ENCODE peak calls at places on chromosomes 2 and 18, in five cellular contexts. O is CD4-positive, alpha-beta memory T cell; V is suprapubic skin; G is brain microvascular endothelial cell; N is CD8-positive, alpha-beta memory T cell. A is an unnamed sample.
A peak's percentile ranks its signal among the peaks of the same experiment; 100 is the strongest.

GRCh38 chr18:68298340-68298739 is 416.6 kb downstream of the TMX3 start:
- DNase-seq in O (no peak), V (no peak), G (no peak), N (no peak), A (no peak)

GRCh38 chr2:120540719-120541552 is 194.7 kb upstream of the GLI2 start:
- DNase-seq in O (no peak), V (no peak), G (no peak), N (no peak), A (no peak)

GRCh38 chr18:34658101-34658500 is 52.0 kb upstream of the DTNA start:
- DNase-seq in O (no peak), V (no peak), G (no peak), N (no peak), A (no peak)

GRCh38 chr2:134379722-134380121 is 125.8 kb downstream of the MGAT5 start:
- DNase-seq in O (no peak), V (no peak), G (no peak), N (no peak), A (no peak)

GRCh38 chr2:191748528-191749180 is 70.7 kb downstream of the NABP1 start:
- DNase-seq in O (no peak), V (no peak), G (no peak), N (no peak), A (no peak)

GRCh38 chr2:23605236-23605635 is 220.3 kb downstream of the KLHL29 start:
- DNase-seq in O (no peak), V (no peak), G (no peak), N (no peak), A (no peak)

GRCh38 chr18:35038029-35038428 is 3.2 kb upstream of the MAPRE2 start:
- DNase-seq in O (no peak), V (no peak), G (no peak), N (no peak), A (no peak)

GRCh38 chr2:110106642-110107041 is 9.0 kb downstream of the MALL start:
- DNase-seq in O (no peak), V (no peak), G (no peak), N (no peak), A (no peak)

GRCh38 chr2:237198144-237198900 is 112.6 kb downstream of the COPS8 start:
- DNase-seq in O (no peak), V (no peak), G (no peak), N (no peak), A (no peak)

GRCh38 chr18:67733094-67733493 is 216.6 kb upstream of the DSEL start:
- DNase-seq in O (no peak), V (no peak), G (peak; percentile 70), N (no peak), A (no peak)

GRCh38 chr2:240435457-240435954 is at the start of gene GPC1:
- DNase-seq in O (no peak), V (peak; percentile 67), G (peak; percentile 42), N (no peak), A (no peak)

GRCh38 chr2:206211657-206212255 is 52.1 kb downstream of the EEF1B2 start:
- DNase-seq in O (no peak), V (no peak), G (peak; percentile 25), N (no peak), A (no peak)

GRCh38 chr2:28643324-28643723 is 108.3 kb upstream of the PPP1CB start:
- DNase-seq in O (no peak), V (no peak), G (no peak), N (no peak), A (no peak)

GRCh38 chr2:233476083-233476410 is 90.5 kb downstream of the USP40 start:
- DNase-seq in O (no peak), V (no peak), G (no peak), N (no peak), A (no peak)

GRCh38 chr2:43218550-43219382 is 7.6 kb downstream of the ZFP36L2 start:
- DNase-seq in O (peak; percentile 92), V (peak; percentile 82), G (peak; percentile 4), N (peak; percentile 89), A (no peak)

GRCh38 chr2:158973111-158973510 is 4.7 kb downstream of the TANC1 start:
- DNase-seq in O (no peak), V (no peak), G (no peak), N (no peak), A (no peak)

GRCh38 chr2:15941483-15941853 is 1.1 kb downstream of the MYCN start:
- DNase-seq in O (no peak), V (peak; percentile 54), G (no peak), N (no peak), A (no peak)

GRCh38 chr18:44735071-44735470 is 54.4 kb downstream of the SETBP1 start:
- DNase-seq in O (no peak), V (no peak), G (no peak), N (no peak), A (no peak)

GRCh38 chr2:429575-430254 is 141.8 kb upstream of the ALKAL2 start:
- DNase-seq in O (peak; percentile 22), V (no peak), G (no peak), N (peak; percentile 20), A (no peak)

GRCh38 chr2:205689837-205690236 is 7.5 kb downstream of the NRP2 start:
- DNase-seq in O (no peak), V (no peak), G (no peak), N (no peak), A (no peak)

GRCh38 chr18:37935086-37935485 is 369.5 kb upstream of the CELF4 start:
- DNase-seq in O (no peak), V (no peak), G (no peak), N (no peak), A (no peak)

GRCh38 chr18:31513189-31513907 is 15.4 kb downstream of the DSG2 start:
- DNase-seq in O (no peak), V (no peak), G (peak; percentile 73), N (no peak), A (no peak)
- H3K27ac ChIP-seq in O (no peak overlapping the region), V (peak overlapping the region; percentile 60), G (peak overlapping the region; percentile 81), N (no peak overlapping the region), A (no peak overlapping the region)

GRCh38 chr18:79526468-79527460 is 131.0 kb downstream of the NFATC1 start:
- DNase-seq in O (no peak), V (no peak), G (no peak), N (no peak), A (no peak)

GRCh38 chr18:79527656-79528055 is 131.9 kb downstream of the NFATC1 start:
- DNase-seq in O (no peak), V (peak; percentile 63), G (no peak), N (no peak), A (no peak)

GRCh38 chr18:79524181-79525078 is 128.7 kb downstream of the NFATC1 start:
- DNase-seq in O (peak; percentile 52), V (no peak), G (no peak), N (peak; percentile 70), A (no peak)

GRCh38 chr18:79523738-79524180 is 128.0 kb downstream of the NFATC1 start:
- DNase-seq in O (peak; percentile 84), V (no peak), G (no peak), N (peak; percentile 90), A (no peak)

DNA sequence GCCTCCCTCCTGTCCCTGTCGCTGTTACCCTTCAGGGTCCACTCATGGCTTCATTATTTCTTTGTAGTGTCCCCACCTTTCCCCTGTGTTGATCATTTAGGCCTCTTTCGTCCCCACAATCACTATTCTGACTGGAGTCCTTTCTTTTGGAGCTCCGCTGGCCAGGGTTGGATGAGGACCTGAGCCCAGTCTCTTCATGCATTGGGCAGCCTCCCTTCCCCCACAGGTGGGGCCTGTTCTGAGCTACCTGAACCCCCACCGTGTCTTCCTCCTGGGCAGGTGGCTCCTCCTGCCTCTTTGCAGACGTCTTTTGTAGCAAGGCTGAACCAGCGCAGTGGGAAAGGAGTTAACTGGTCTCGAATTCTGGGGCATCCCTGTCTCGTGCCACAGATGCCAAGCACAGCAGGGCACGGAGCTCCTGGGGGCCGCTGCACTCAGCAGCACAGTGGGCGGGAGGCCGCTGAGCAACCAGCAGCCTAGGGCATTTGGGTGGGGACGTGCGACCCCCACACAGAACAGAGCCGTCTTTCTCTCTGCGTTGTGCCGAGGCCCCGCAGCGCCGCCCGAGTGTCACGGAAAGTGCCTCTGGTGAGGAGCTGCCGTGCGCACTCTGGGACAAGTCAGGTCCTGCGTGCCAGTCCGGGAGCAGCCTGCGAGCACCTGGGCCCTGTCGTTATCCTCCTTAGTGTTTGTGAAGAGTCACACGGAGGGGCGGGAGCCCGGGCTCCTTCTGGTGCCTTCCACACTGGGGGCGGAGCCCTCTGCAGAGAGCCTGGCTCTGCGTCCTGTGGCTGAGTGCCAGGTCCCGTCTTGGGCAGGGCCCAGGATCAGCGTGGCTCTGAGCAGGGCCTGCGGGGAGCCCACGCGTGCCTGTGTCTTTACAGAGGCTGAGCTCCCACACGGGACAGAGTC is 130.1 kb downstream of the NFATC1 start:
- DNase-seq in O (no peak), V (no peak), G (no peak), N (no peak), A (no peak)
- H3K27ac ChIP-seq in O (no peak overlapping the region), V (peak overlapping the region; percentile 50), G (no peak overlapping the region), N (no peak overlapping the region), A (no peak overlapping the region)

DNA sequence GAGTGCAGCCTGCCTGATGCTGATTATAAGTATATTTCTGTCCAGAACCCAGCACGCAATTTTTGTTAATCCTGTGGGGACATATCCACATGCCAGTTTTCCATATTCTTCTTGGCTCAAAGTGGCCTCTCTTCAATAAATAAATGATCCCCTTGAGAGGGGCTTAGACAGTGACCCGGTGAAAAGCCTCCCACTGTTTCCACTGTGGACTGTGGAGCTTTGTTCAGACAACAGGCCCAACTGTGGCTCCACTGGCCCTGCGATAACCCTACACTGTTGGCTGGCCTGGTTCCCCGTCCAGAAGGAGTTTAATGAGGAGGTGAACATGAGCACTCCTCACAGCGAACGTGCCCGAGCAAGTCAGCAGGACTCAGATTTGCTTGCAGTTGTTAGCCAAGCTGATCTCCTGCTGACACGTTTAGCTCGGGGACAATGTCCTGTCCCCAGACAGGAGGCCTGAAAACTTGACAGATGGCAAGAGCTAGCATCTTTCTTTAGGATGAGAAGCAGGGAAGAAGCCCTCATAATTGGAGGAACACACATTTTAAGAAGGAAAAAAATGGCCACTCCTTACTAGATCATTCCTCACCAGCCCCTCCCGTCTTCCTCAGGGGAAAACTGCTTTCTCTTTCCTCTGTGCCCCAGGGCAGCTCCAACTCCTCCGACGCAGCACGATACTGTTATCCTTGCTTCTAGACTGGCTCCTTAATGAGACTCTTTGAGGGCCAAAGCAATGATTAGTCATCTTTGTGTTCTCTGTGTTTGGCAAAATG is 20.0 kb upstream of the MTCL1 start:
- DNase-seq in O (no peak), V (no peak), G (peak; percentile 44), N (no peak), A (no peak)
- H3K27ac ChIP-seq in O (no peak overlapping the region), V (peak overlapping the region; percentile 56), G (no peak overlapping the region), N (no peak overlapping the region), A (no peak overlapping the region)

GRCh38 chr2:219408101-219409030 is 9.8 kb upstream of the DES start:
- DNase-seq in O (no peak), V (no peak), G (no peak), N (no peak), A (no peak)

GRCh38 chr2:219405451-219405850 is 12.7 kb upstream of the DES start:
- DNase-seq in O (no peak), V (no peak), G (no peak), N (no peak), A (no peak)

GRCh38 chr2:219405958-219406860 is 12.0 kb upstream of the DES start:
- DNase-seq in O (no peak), V (no peak), G (no peak), N (no peak), A (no peak)

GRCh38 chr2:219404954-219405353 is 13.2 kb upstream of the DES start:
- DNase-seq in O (no peak), V (no peak), G (no peak), N (no peak), A (no peak)

DNA sequence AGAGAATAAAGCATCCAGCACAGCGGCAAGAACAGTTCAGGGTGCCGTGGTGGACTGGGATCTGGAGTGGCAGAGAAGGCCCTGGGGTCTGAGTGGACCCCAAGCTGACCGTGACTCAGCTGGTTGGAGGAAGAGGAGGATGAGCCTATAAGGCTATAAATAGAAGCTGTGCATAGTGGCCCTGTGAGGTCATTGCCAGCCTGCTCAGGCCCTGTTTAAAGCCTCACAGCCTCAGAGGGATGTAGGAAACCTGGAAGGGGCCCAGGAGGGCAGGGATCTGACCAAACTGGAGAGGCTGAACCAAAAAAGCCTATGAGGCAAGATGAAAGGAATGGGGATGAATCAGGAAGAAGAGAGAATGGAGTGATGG is 11.3 kb upstream of the DES start:
- DNase-seq in O (no peak), V (no peak), G (peak; percentile 81), N (no peak), A (no peak)
- H3K27ac ChIP-seq in O (no peak overlapping the region), V (no peak overlapping the region), G (no peak overlapping the region), N (no peak overlapping the region), A (no peak overlapping the region)

A was measured in caudate nucleus.